ENCODE peak calls at places on chromosomes 16 and 17, in four cellular contexts. One of them, this sample, is unnamed.

GRCh38 chr16:88379694-88380040 is 3.1 kb upstream of the ZNF469 start:
- DNase-seq in skeletal muscle cell: no peak
- DNase-seq in brain microvascular endothelial cell: no peak
- DNase-seq in fibroblast of mammary gland: no peak
- DNase-seq in this sample: no peak

GRCh38 chr17:77534137-77534536 is 393.4 kb downstream of the SEC14L1 start:
- DNase-seq in skeletal muscle cell: no peak
- DNase-seq in brain microvascular endothelial cell: no peak
- DNase-seq in fibroblast of mammary gland: no peak
- DNase-seq in this sample: no peak

GRCh38 chr17:49031965-49032928 is 35.1 kb downstream of the IGF2BP1 start:
- DNase-seq in skeletal muscle cell: peak
- DNase-seq in fibroblast of mammary gland: peak
- DNase-seq in brain microvascular endothelial cell: peak
- DNase-seq in this sample: no peak

GRCh38 chr17:41792835-41793748 is 6.6 kb upstream of the JUP start:
- DNase-seq in fibroblast of mammary gland: no peak
- DNase-seq in brain microvascular endothelial cell: peak
- DNase-seq in skeletal muscle cell: no peak
- DNase-seq in this sample: peak

GRCh38 chr16:972316-973002 is 1.7 kb upstream of the LMF1 start:
- DNase-seq in fibroblast of mammary gland: no peak
- DNase-seq in brain microvascular endothelial cell: no peak
- DNase-seq in skeletal muscle cell: no peak
- DNase-seq in this sample: no peak

GRCh38 chr16:83624436-83625120 is 183.2 kb upstream of the HSBP1 start:
- DNase-seq in skeletal muscle cell: no peak
- DNase-seq in fibroblast of mammary gland: no peak
- DNase-seq in brain microvascular endothelial cell: no peak
- DNase-seq in this sample: no peak

GRCh38 chr16:19040400-19040799 is 27.0 kb upstream of the COQ7 start:
- DNase-seq in fibroblast of mammary gland: no peak
- DNase-seq in brain microvascular endothelial cell: no peak
- DNase-seq in skeletal muscle cell: no peak
- DNase-seq in this sample: no peak

GRCh38 chr17:55056530-55056929 is 88.0 kb downstream of the STXBP4 start:
- DNase-seq in brain microvascular endothelial cell: no peak
- DNase-seq in fibroblast of mammary gland: no peak
- DNase-seq in skeletal muscle cell: no peak
- DNase-seq in this sample: no peak

GRCh38 chr16:30113711-30114333 is 485 bp upstream of the GDPD3 start:
- DNase-seq in brain microvascular endothelial cell: no peak
- DNase-seq in skeletal muscle cell: no peak
- DNase-seq in fibroblast of mammary gland: peak
- DNase-seq in this sample: no peak

GRCh38 chr17:58658804-58659713 is 32.8 kb downstream of the TEX14 start:
- DNase-seq in skeletal muscle cell: peak
- DNase-seq in brain microvascular endothelial cell: peak
- DNase-seq in fibroblast of mammary gland: peak
- DNase-seq in this sample: peak

GRCh38 chr17:18066866-18067265 is 20.9 kb upstream of the DRG2 start:
- DNase-seq in skeletal muscle cell: no peak
- DNase-seq in brain microvascular endothelial cell: no peak
- DNase-seq in fibroblast of mammary gland: peak
- DNase-seq in this sample: no peak

GRCh38 chr17:38663964-38664644 is 10.7 kb downstream of the EPOP start:
- DNase-seq in fibroblast of mammary gland: no peak
- DNase-seq in brain microvascular endothelial cell: no peak
- DNase-seq in skeletal muscle cell: no peak
- DNase-seq in this sample: no peak

GRCh38 chr17:48253976-48254375 is 146.4 kb downstream of the SNX11 start:
- DNase-seq in skeletal muscle cell: no peak
- DNase-seq in brain microvascular endothelial cell: no peak
- DNase-seq in fibroblast of mammary gland: no peak
- DNase-seq in this sample: no peak

GRCh38 chr16:70725024-70725911 is 39.4 kb upstream of the MTSS2 start:
- DNase-seq in fibroblast of mammary gland: no peak
- DNase-seq in skeletal muscle cell: no peak
- DNase-seq in brain microvascular endothelial cell: no peak
- DNase-seq in this sample: peak

GRCh38 chr17:68048996-68049395 is 13.5 kb downstream of the KPNA2 start:
- DNase-seq in fibroblast of mammary gland: no peak
- DNase-seq in skeletal muscle cell: no peak
- DNase-seq in brain microvascular endothelial cell: no peak
- DNase-seq in this sample: no peak

DNA sequence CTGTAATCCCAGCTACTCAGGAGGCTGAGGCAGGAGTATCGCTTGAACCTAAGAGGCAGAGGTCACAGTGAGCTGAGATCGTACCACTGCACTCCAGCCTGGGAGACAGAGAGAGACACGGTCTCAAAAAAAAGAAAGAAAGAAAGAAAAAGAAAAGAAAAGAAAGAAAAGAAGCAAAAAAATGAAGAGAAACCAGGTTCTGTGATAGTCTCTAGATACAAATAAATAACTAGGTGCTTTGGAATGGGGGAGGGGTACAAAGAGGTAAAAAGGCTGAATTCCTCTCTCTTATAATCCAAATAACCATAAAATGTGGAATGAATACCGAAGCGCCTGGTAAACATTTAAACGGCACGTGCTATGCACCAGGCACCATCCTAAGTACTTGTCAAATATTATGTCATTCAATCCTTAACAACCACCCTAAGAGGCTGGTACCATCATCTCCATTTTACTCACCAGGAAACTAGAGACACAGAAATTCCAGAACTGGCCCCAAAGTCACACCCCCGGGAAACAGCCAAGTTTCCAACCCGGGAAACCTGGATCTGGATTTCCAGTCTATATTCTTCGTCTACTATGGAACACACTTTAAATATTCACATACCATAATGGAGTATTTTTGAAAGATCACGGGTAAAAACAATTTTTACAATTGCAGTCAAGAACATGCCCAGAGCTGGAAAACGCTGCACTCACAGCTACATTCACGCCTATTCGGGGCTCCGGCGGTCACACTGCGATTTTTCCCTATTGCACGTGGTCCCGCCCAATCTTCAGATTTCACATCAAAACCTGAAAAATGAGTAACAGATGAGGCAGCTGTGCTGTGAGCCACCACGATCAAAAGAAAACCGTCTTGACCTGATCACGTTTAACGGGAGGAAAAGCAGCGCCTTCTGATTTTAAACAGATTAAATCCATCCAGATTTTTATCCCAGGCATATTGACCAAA is 10.5 kb downstream of the NXN start:
- DNase-seq in brain microvascular endothelial cell: no peak
- DNase-seq in skeletal muscle cell: no peak
- DNase-seq in fibroblast of mammary gland: peak
- DNase-seq in this sample: no peak
- H3K4me3 ChIP-seq in brain microvascular endothelial cell: no peak
- H3K4me3 ChIP-seq in skeletal muscle cell: peak
- H3K4me3 ChIP-seq in fibroblast of mammary gland: peak
- H3K4me3 ChIP-seq in this sample: no peak

GRCh38 chr17:1661045-1661444 is 11.4 kb upstream of the RILP start:
- DNase-seq in fibroblast of mammary gland: no peak
- DNase-seq in skeletal muscle cell: no peak
- DNase-seq in brain microvascular endothelial cell: no peak
- DNase-seq in this sample: no peak
- H3K4me3 ChIP-seq in fibroblast of mammary gland: no peak
- H3K4me3 ChIP-seq in skeletal muscle cell: no peak
- H3K4me3 ChIP-seq in brain microvascular endothelial cell: no peak
- H3K4me3 ChIP-seq in this sample: no peak

DNA sequence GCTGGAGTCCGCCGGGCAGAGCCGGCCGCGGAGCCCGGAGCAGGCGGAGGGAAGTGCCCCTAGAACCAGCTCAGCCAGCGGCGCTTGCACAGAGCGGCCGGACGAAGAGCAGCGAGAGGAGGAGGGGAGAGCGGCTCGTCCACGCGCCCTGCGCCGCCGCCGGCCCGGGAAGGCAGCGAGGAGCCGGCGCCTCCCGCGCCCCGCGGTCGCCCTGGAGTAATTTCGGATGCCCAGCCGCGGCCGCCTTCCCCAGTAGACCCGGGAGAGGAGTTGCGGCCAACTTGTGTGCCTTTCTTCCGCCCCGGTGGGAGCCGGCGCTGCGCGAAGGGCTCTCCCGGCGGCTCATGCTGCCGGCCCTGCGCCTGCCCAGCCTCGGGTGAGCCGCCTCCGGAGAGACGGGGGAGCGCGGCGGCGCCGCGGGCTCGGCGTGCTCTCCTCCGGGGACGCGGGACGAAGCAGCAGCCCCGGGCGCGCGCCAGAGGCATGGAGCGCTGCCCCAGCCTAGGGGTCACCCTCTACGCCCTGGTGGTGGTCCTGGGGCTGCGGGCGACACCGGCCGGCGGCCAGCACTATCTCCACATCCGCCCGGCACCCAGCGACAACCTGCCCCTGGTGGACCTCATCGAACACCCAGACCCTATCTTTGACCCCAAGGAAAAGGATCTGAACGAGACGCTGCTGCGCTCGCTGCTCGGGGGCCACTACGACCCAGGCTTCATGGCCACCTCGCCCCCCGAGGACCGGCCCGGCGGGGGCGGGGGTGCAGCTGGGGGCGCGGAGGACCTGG is 435 bp downstream of the NOG start:
- DNase-seq in fibroblast of mammary gland: peak
- DNase-seq in brain microvascular endothelial cell: peak
- DNase-seq in skeletal muscle cell: no peak
- DNase-seq in this sample: peak
- H3K4me3 ChIP-seq in fibroblast of mammary gland: peak
- H3K4me3 ChIP-seq in brain microvascular endothelial cell: peak
- H3K4me3 ChIP-seq in skeletal muscle cell: peak
- H3K4me3 ChIP-seq in this sample: peak

GRCh38 chr16:12900599-12901203 is 697 bp upstream of the SHISA9 start:
- DNase-seq in skeletal muscle cell: no peak
- DNase-seq in fibroblast of mammary gland: no peak
- DNase-seq in brain microvascular endothelial cell: no peak
- DNase-seq in this sample: no peak
- H3K4me3 ChIP-seq in skeletal muscle cell: peak
- H3K4me3 ChIP-seq in fibroblast of mammary gland: no peak
- H3K4me3 ChIP-seq in brain microvascular endothelial cell: no peak
- H3K4me3 ChIP-seq in this sample: no peak

GRCh38 chr17:35062284-35062683 is 1.2 kb downstream of the RFFL start:
- DNase-seq in skeletal muscle cell: no peak
- DNase-seq in fibroblast of mammary gland: no peak
- DNase-seq in brain microvascular endothelial cell: no peak
- DNase-seq in this sample: no peak

GRCh38 chr17:35068249-35068648 is 4.7 kb upstream of the RFFL start:
- DNase-seq in brain microvascular endothelial cell: no peak
- DNase-seq in fibroblast of mammary gland: no peak
- DNase-seq in skeletal muscle cell: no peak
- DNase-seq in this sample: no peak

GRCh38 chr17:35065880-35066279 is 2.4 kb upstream of the RFFL start:
- DNase-seq in brain microvascular endothelial cell: no peak
- DNase-seq in fibroblast of mammary gland: no peak
- DNase-seq in skeletal muscle cell: no peak
- DNase-seq in this sample: no peak

GRCh38 chr17:35069311-35069710 is 5.8 kb upstream of the RFFL start:
- DNase-seq in brain microvascular endothelial cell: peak
- DNase-seq in fibroblast of mammary gland: peak
- DNase-seq in skeletal muscle cell: peak
- DNase-seq in this sample: no peak

DNA sequence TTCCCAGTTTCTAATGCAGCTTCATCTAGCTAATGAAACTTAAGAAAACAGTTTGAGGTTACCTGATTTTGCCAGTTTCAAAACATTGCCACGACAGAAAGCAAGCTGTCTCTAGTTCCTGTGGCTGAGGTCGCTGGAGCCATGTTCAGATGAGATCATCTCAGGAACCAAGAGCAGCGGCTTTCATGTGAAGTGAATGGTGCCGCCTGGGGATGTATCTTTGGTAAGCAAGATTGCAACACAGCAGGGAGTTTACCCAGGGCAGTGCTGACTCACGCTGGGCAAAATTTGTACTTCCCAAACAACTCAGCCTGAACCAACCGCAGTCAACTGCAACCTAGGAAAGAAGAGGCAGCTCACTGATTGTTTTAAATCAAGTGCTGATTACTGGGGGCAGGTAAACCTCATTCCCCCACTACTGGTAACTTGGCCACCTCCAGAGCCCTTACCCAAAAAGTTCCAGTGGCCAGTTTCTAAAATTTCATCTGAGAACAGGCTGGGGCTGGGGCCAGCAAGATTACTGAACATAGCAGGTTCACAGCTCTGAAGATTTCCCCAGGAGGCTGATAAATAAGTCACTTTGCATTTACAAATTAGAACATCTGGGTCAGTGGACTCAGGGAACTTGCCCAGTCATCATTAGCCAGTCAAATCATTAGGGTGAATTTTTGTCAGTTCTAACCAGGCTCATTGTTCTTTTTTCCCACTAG is at the start of gene RFFL:
- DNase-seq in brain microvascular endothelial cell: peak
- DNase-seq in fibroblast of mammary gland: peak
- DNase-seq in skeletal muscle cell: peak
- DNase-seq in this sample: peak
- H3K4me3 ChIP-seq in brain microvascular endothelial cell: no peak
- H3K4me3 ChIP-seq in fibroblast of mammary gland: peak
- H3K4me3 ChIP-seq in skeletal muscle cell: no peak
- H3K4me3 ChIP-seq in this sample: no peak

GRCh38 chr16:28212532-28212873 is 738 bp upstream of the XPO6 start:
- DNase-seq in brain microvascular endothelial cell: no peak
- DNase-seq in skeletal muscle cell: no peak
- DNase-seq in fibroblast of mammary gland: peak
- DNase-seq in this sample: no peak
- H3K4me3 ChIP-seq in brain microvascular endothelial cell: peak
- H3K4me3 ChIP-seq in skeletal muscle cell: peak
- H3K4me3 ChIP-seq in fibroblast of mammary gland: peak
- H3K4me3 ChIP-seq in this sample: peak